ENCODE peak calls at places on chromosomes 2 and 18, in four cellular contexts. E is activated CD4-positive, alpha-beta T cell treated with anti-CD3 and anti-CD28 coated beads for 4 hours; D is HTR-8/SVneo; O is ACHN. A is an unnamed sample.

GRCh38 chr2:128442053-128442751 is 123.5 kb upstream of the HS6ST1 start:
- DNase-seq in E (no peak), D (no peak), O (no peak), A (no peak)

GRCh38 chr2:63055510-63056308 is 5.1 kb downstream of the OTX1 start:
- DNase-seq in E (no peak), D (no peak), O (no peak), A (no peak)

GRCh38 chr2:31216734-31217133 is 581 bp downstream of the CAPN14 start:
- DNase-seq in E (no peak), D (no peak), O (no peak), A (no peak)

GRCh38 chr18:57051586-57052044 is 95.3 kb upstream of the BOD1L2 start:
- DNase-seq in E (no peak), D (no peak), O (no peak), A (no peak)

GRCh38 chr2:165371356-165371755 is 98.1 kb upstream of the CSRNP3 start:
- DNase-seq in E (no peak), D (no peak), O (no peak), A (no peak)

GRCh38 chr2:176079851-176080539 is 3.8 kb downstream of the EVX2 start:
- DNase-seq in E (no peak), D (peak), O (peak), A (peak)

GRCh38 chr2:38159621-38160020 is 83.7 kb upstream of the CYP1B1 start:
- DNase-seq in E (no peak), D (no peak), O (no peak), A (no peak)

GRCh38 chr18:46338213-46338612 is 234.0 kb downstream of the HAUS1 start:
- DNase-seq in E (no peak), D (no peak), O (no peak), A (no peak)

GRCh38 chr18:47265197-47265596 is 13.7 kb upstream of the SKOR2 start:
- DNase-seq in E (no peak), D (no peak), O (peak), A (peak)

GRCh38 chr2:30422437-30422805 is 24.6 kb upstream of the LCLAT1 start:
- DNase-seq in E (peak), D (no peak), O (no peak), A (no peak)

GRCh38 chr2:236499691-236500573 is 69.7 kb upstream of the ACKR3 start:
- DNase-seq in E (no peak), D (peak), O (no peak), A (no peak)

GRCh38 chr2:141557329-141558098 is 573.3 kb downstream of the LRP1B start:
- DNase-seq in E (no peak), D (peak), O (peak), A (peak)

A was measured in lung microvascular endothelial cell.